ENCODE peak calls at places on chromosomes 5 and 9, in eight cellular contexts. O is Peyer's patch, Z is AG10803, J is choroid plexus epithelial cell, Q is endothelial cell, Y is HCT116, T is neural crest cell, P is upper lobe of right lung. U is an unnamed sample.

GRCh38 chr5:94461131-94461530 is 157.3 kb downstream of the KIAA0825 start:
- DNase-seq in Z (no peak), J (no peak), Q (no peak), P (no peak), O (no peak), T (no peak), Y (no peak), U (no peak)

GRCh38 chr5:28710360-28710759 is 1672.0 kb upstream of the CDH9 start:
- DNase-seq in Y (no peak), Z (no peak), Q (no peak), J (no peak), P (no peak), O (no peak), T (no peak), U (no peak)

GRCh38 chr9:93087971-93088655 is 7.9 kb upstream of the CARD19 start:
- DNase-seq in T (no peak), Y (no peak), O (no peak), P (peak), J (no peak), Z (no peak), Q (no peak), U (no peak)

GRCh38 chr9:130835441-130836298 is 616 bp downstream of the ABL1 start:
- DNase-seq in P (peak), Y (no peak), Q (peak), Z (peak), O (no peak), J (peak), T (peak), U (peak)

GRCh38 chr5:135271533-135272310 is 127.3 kb downstream of the MACROH2A1 start:
- DNase-seq in J (no peak), T (no peak), P (no peak), Z (peak), Y (no peak), O (no peak), Q (no peak), U (peak)

GRCh38 chr5:77367733-77368132 is 124.4 kb downstream of the WDR41 start:
- DNase-seq in O (no peak), T (no peak), P (no peak), Z (no peak), Q (no peak), Y (peak), J (peak), U (no peak)

GRCh38 chr5:144205141-144205551 is 34.5 kb downstream of the KCTD16 start:
- DNase-seq in P (peak), T (peak), Y (no peak), O (no peak), Q (peak), J (peak), Z (peak), U (peak)

GRCh38 chr5:128083811-128084227 is 253 bp downstream of the SLC12A2 start:
- DNase-seq in O (no peak), Y (no peak), J (peak), Z (no peak), Q (peak), T (peak), P (no peak), U (no peak)

GRCh38 chr9:114722363-114722695 is 40.3 kb upstream of the TEX48 start:
- DNase-seq in J (no peak), T (no peak), Z (no peak), Q (no peak), O (no peak), Y (no peak), P (no peak), U (no peak)

GRCh38 chr9:111752455-111752854 is 42.3 kb downstream of the SHOC1 start:
- DNase-seq in O (no peak), P (no peak), T (no peak), Z (no peak), J (peak), Q (no peak), Y (no peak), U (no peak)

GRCh38 chr9:109230277-109230676 is 63.2 kb upstream of the FRRS1L start:
- DNase-seq in T (no peak), J (no peak), Y (no peak), Z (no peak), O (no peak), Q (no peak), P (no peak), U (no peak)

GRCh38 chr9:61671276-61671973 is 481.6 kb downstream of the SPATA31A7 start:
- DNase-seq in O (peak), P (peak), Z (no peak), Y (no peak), Q (no peak), J (no peak), T (no peak), U (no peak)

GRCh38 chr5:135437796-135438560 is 9.2 kb downstream of the DCANP1 start:
- DNase-seq in T (no peak), Q (no peak), J (peak), Z (peak), Y (peak), P (peak), O (no peak), U (no peak)

GRCh38 chr9:133168432-133168831 is 4.7 kb upstream of the GBGT1 start:
- DNase-seq in Y (no peak), Z (no peak), Q (no peak), J (peak), T (no peak), O (no peak), P (peak), U (no peak)

GRCh38 chr5:155293605-155294178 is 280.1 kb downstream of the KIF4B start:
- DNase-seq in P (no peak), J (no peak), Z (no peak), Y (no peak), Q (no peak), O (no peak), T (no peak), U (no peak)

GRCh38 chr9:135905380-135906282 is 1.7 kb downstream of the CAMSAP1 start:
- DNase-seq in J (no peak), T (no peak), Z (no peak), O (peak), P (peak), Y (peak), Q (no peak), U (no peak)

GRCh38 chr5:10538103-10538788 is 25.6 kb upstream of the ANKRD33B start:
- DNase-seq in Y (no peak), J (no peak), P (peak), O (no peak), T (no peak), Q (no peak), Z (no peak), U (no peak)

GRCh38 chr5:425714-426113 is 17.3 kb upstream of the EXOC3 start:
- DNase-seq in T (no peak), P (no peak), Q (no peak), O (no peak), Y (no peak), J (peak), Z (no peak), U (no peak)

GRCh38 chr5:142290574-142291299 is 34.1 kb downstream of the SPRY4 start:
- DNase-seq in P (no peak), T (no peak), Y (no peak), Q (no peak), O (no peak), Z (peak), J (no peak), U (no peak)

GRCh38 chr9:129910628-129911567 is 75.6 kb downstream of the USP20 start:
- DNase-seq in Z (peak), Q (no peak), J (peak), T (no peak), P (no peak), O (no peak), Y (peak), U (no peak)

GRCh38 chr9:89295400-89295799 is 15.6 kb upstream of the CKS2 start:
- DNase-seq in Z (no peak), Y (no peak), Q (no peak), O (no peak), T (no peak), J (no peak), P (no peak), U (no peak)

GRCh38 chr5:149153751-149154610 is 12.7 kb downstream of the ABLIM3 start:
- DNase-seq in Q (no peak), J (peak), O (no peak), T (no peak), P (peak), Z (peak), Y (no peak), U (no peak)

GRCh38 chr5:163619951-163620350 is 114.5 kb downstream of the MAT2B start:
- DNase-seq in P (no peak), Y (no peak), J (no peak), Z (no peak), Q (no peak), O (no peak), T (no peak), U (no peak)

GRCh38 chr9:136268318-136268717 is 22.7 kb upstream of the QSOX2 start:
- DNase-seq in P (no peak), J (peak), O (no peak), T (no peak), Z (no peak), Y (no peak), Q (no peak), U (no peak)

GRCh38 chr5:128414469-128414868 is 123.6 kb downstream of the FBN2 start:
- DNase-seq in Q (no peak), Z (no peak), P (no peak), J (no peak), Y (no peak), T (no peak), O (no peak), U (no peak)

GRCh38 chr5:140802781-140803271 is 2.0 kb downstream of the PCDHA3 start:
- DNase-seq in J (no peak), O (no peak), Y (no peak), P (no peak), Q (no peak), T (no peak), Z (no peak), U (no peak)

GRCh38 chr9:106892632-106893031 is 29.7 kb downstream of the ZNF462 start:
- DNase-seq in T (no peak), Z (peak), Q (no peak), Y (peak), P (no peak), J (peak), O (no peak), U (peak)

GRCh38 chr5:36820900-36821299 is 55.7 kb upstream of the NIPBL start:
- DNase-seq in Z (no peak), Y (no peak), J (no peak), P (no peak), Q (no peak), T (no peak), O (no peak), U (no peak)

GRCh38 chr9:129363216-129363873 is 185.3 kb upstream of the IER5L start:
- DNase-seq in Y (no peak), J (no peak), Q (no peak), T (no peak), Z (no peak), P (no peak), O (no peak), U (no peak)

GRCh38 chr5:74396913-74397606 is 243.5 kb downstream of the ENC1 start:
- DNase-seq in O (no peak), Q (no peak), Y (no peak), Z (peak), J (peak), P (no peak), T (no peak), U (no peak)

GRCh38 chr5:135873831-135874230 is 21.8 kb downstream of the IL9 start:
- DNase-seq in Y (no peak), P (no peak), T (no peak), J (no peak), Q (no peak), O (no peak), Z (no peak), U (no peak)

GRCh38 chr5:1322955-1323802 is 21.7 kb downstream of the CLPTM1L start:
- DNase-seq in P (peak), T (no peak), Z (no peak), Q (no peak), Y (no peak), O (no peak), J (no peak), U (no peak)

GRCh38 chr5:77003246-77003645 is 27.0 kb upstream of the AGGF1 start:
- DNase-seq in T (no peak), P (no peak), Z (no peak), Y (no peak), O (no peak), Q (no peak), J (no peak), U (no peak)

GRCh38 chr9:34809504-34810186 is 99.7 kb upstream of the CCL21 start:
- DNase-seq in Q (peak), J (peak), Z (no peak), Y (no peak), T (peak), O (no peak), P (no peak), U (peak)

GRCh38 chr9:81860581-81860980 is 67.6 kb upstream of the SPATA31D4 start:
- DNase-seq in Z (no peak), Y (no peak), P (no peak), T (no peak), O (no peak), Q (no peak), J (no peak), U (no peak)

GRCh38 chr9:81851340-81851739 is 76.9 kb upstream of the SPATA31D4 start:
- DNase-seq in Z (no peak), Q (no peak), J (no peak), O (no peak), T (no peak), Y (no peak), P (no peak), U (no peak)

GRCh38 chr9:81849631-81850259 is 78.5 kb upstream of the SPATA31D4 start:
- DNase-seq in J (peak), T (no peak), Y (no peak), Q (no peak), P (no peak), Z (no peak), O (no peak), U (no peak)

GRCh38 chr9:81852820-81853219 is 75.4 kb upstream of the SPATA31D4 start:
- DNase-seq in P (no peak), Y (no peak), Q (no peak), J (no peak), Z (no peak), T (no peak), O (no peak), U (no peak)

GRCh38 chr9:81855538-81855937 is 72.7 kb upstream of the SPATA31D4 start:
- DNase-seq in P (no peak), Y (no peak), O (no peak), Q (no peak), T (no peak), Z (peak), J (peak), U (no peak)
- TF ChIP-seq CTCF in P (no peak), Y (no peak), O (no peak), Q (no peak), T (no peak), Z (no peak), J (no peak), U (no peak)

GRCh38 chr5:138354926-138355378 is 2.5 kb downstream of the KDM3B start:
- DNase-seq in Z (peak), O (peak), Y (no peak), J (peak), Q (peak), T (no peak), P (no peak), U (peak)
- TF ChIP-seq CTCF in Z (peak), O (no peak), Y (no peak), J (peak), Q (no peak), T (no peak), P (no peak), U (no peak)

DNA sequence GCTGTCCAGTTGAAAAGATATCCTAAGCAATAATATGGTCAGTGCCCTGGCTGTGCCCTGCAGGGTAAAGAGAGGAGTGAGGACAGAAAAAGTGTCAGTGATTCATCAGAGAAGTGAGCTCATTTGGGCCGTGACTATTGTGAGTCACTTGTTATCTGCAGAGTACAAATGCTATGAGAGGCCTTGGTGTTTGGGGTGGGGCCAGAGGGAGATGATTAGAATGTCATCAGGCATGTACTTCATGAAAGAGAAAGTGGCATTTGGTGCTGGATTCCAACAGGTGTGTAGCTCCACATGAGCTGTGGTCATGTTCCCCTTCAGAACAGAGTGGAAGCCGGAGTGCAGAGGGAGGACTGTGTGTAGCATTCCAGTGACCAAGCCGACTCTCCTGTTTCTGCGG is 174.1 kb downstream of the KDM4C start:
- DNase-seq in P (no peak), T (no peak), Y (peak), Z (peak), Q (no peak), J (peak), O (no peak), U (no peak)
- TF ChIP-seq CTCF in P (no peak), T (no peak), Y (no peak), Z (no peak), Q (no peak), J (no peak), O (no peak), U (no peak)

GRCh38 chr9:12818431-12819000 is 43.7 kb downstream of the LURAP1L start:
- DNase-seq in Y (no peak), P (no peak), J (peak), Z (peak), T (no peak), O (no peak), Q (no peak), U (no peak)
- TF ChIP-seq CTCF in Y (no peak), P (no peak), J (peak), Z (peak), T (no peak), O (no peak), Q (no peak), U (no peak)

DNA sequence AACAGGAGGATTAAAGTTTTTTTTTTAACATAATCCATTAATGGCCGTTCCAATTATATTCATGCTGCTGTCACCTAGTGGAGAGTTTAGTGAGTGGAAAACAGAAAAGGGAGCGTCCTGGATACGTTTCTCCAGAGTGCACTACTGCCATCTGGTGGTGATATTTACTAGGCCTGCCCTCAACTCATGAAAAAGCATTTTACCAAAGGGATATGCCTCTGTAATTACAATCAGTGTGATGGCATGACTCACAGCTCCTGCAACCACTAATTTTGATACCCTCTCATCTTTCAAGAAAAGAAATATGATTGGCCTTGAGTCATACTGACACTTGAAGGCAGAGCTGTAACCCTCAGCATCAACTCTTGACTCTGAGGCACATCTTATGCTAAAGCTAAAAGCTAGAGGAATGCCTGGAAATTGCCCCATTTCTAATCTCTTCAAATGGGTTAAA is 20.1 kb downstream of the MINAR2 start:
- DNase-seq in Y (peak), O (peak), P (no peak), J (peak), Q (peak), T (peak), Z (peak), U (peak)
- TF ChIP-seq CTCF in Y (peak), O (peak), P (peak), J (peak), Q (peak), T (peak), Z (peak), U (peak)